ENCODE peak calls at places on chromosomes 12 and 14, in five cellular contexts. P is IMR-90, T is fibroblast of pulmonary artery, U is cardiac fibroblast, X is GM12865. O is an unnamed sample.

GRCh38 chr12:87428701-87429277 is 600.4 kb downstream of the C12orf50 start:
- DNase-seq in U (peak; percentile 61), T (peak; percentile 56), P (peak; percentile 68), X (no peak), O (no peak)

GRCh38 chr12:72369560-72369959 is 97.4 kb downstream of the TRHDE start:
- DNase-seq in P (peak; percentile 62), U (no peak), T (no peak), X (no peak), O (no peak)

GRCh38 chr12:13587721-13588389 is 391.3 kb downstream of the EMP1 start:
- DNase-seq in P (no peak), U (no peak), X (no peak), T (no peak), O (no peak)

GRCh38 chr14:105419305-105420091 is at the start of gene MTA1:
- DNase-seq in X (peak; percentile 46), U (peak; percentile 35), T (no peak), P (peak; percentile 8), O (no peak)

GRCh38 chr12:69026341-69026740 is 93.4 kb upstream of the CPM start:
- DNase-seq in X (no peak), U (no peak), P (no peak), T (peak; percentile 10), O (no peak)

GRCh38 chr14:99522457-99522891 is 41.3 kb downstream of the CCNK start:
- DNase-seq in T (peak; percentile 65), P (peak; percentile 78), X (no peak), U (peak; percentile 46), O (no peak)

GRCh38 chr12:38056701-38057689 is 259.6 kb upstream of the ALG10B start:
- DNase-seq in T (no peak), P (no peak), U (no peak), X (no peak), O (no peak)

GRCh38 chr12:12883369-12884001 is 7.9 kb upstream of the GPRC5A start:
- DNase-seq in U (peak; percentile 82), X (no peak), T (peak; percentile 84), P (peak; percentile 79), O (no peak)

GRCh38 chr12:68158427-68158826 is 1.1 kb downstream of the IFNG start:
- DNase-seq in X (peak; percentile 38), P (no peak), T (peak; percentile 4), U (no peak), O (no peak)

GRCh38 chr12:108580531-108580930 is 17.4 kb downstream of the TMEM119 start:
- DNase-seq in X (no peak), P (no peak), U (peak; percentile 60), T (peak; percentile 41), O (no peak)
- H3K4me3 ChIP-seq in X (no peak overlapping the region), P (no peak overlapping the region), U (no peak overlapping the region), T (no peak overlapping the region), O (no peak overlapping the region)

GRCh38 chr14:69449216-69449615 is 35.3 kb upstream of the PLEKHD1 start:
- DNase-seq in U (no peak), T (no peak), P (no peak), X (no peak), O (no peak)
- H3K4me3 ChIP-seq in U (no peak overlapping the region), T (no peak overlapping the region), P (no peak overlapping the region), X (no peak overlapping the region), O (no peak overlapping the region)

GRCh38 chr12:6200266-6201198 is at the start of gene CD9:
- DNase-seq in T (peak; percentile 48), X (no peak), P (no peak), U (peak; percentile 53), O (no peak)

GRCh38 chr12:6197996-6198395 is 2.2 kb upstream of the CD9 start:
- DNase-seq in T (no peak), X (no peak), P (no peak), U (no peak), O (no peak)

GRCh38 chr12:6199531-6200265 is 502 bp upstream of the CD9 start:
- DNase-seq in P (no peak), U (peak; percentile 40), X (no peak), T (no peak), O (no peak)

GRCh38 chr12:6198556-6198955 is 1.6 kb upstream of the CD9 start:
- DNase-seq in U (no peak), X (no peak), T (no peak), P (no peak), O (no peak)

GRCh38 chr12:6199211-6199530 is 1.0 kb upstream of the CD9 start:
- DNase-seq in P (no peak), X (no peak), U (no peak), T (no peak), O (no peak)
- H3K4me3 ChIP-seq in P (no peak overlapping the region), X (no peak overlapping the region), U (no peak overlapping the region), T (no peak overlapping the region), O (no peak overlapping the region)

DNA sequence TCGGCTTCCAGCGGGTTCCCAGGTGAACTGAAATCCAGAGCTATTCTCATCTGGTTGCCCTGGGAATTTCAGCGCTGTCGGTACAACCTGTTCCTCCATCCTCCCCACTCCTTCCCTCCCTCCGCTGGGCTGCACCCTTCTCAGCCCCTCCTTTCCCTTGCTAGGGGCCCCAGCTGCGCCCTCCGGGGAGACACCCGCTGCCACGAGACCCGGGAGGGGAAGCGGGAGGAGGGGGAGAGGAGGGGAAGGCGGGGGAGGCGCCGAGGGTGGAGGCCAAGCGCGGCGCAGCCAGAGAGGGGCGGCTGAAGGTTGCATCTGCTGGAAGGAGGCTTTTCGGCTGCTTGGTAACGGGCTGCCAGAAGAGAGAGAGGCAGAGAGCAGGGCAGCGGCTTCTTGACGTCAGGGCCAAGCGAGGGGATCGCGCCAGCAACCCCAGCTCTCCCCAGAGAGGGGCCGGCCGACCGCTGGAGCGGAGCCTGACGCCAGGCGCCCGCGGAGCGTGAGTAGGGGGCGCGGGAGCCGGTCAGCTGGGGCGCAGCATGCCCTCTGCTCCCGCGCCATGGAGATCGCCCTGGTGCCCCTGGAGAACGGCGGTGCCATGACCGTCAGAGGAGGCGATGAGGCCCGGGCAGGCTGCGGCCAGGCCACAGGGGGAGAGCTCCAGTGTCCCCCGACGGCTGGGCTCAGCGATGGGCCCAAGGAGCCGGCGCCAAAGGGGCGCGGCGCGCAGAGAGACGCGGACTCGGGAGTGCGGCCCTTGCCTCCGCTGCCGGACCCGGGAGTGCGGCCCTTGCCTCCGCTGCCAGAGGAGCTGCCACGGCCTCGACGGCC is at the start of gene KCNA5:
- DNase-seq in U (no peak), X (no peak), T (no peak), P (no peak), O (no peak)
- H3K4me3 ChIP-seq in U (no peak within 1 kb of the TSS), X (no peak within 1 kb of the TSS), T (no peak within 1 kb of the TSS), P (no peak within 1 kb of the TSS), O (no peak within 1 kb of the TSS)

DNA sequence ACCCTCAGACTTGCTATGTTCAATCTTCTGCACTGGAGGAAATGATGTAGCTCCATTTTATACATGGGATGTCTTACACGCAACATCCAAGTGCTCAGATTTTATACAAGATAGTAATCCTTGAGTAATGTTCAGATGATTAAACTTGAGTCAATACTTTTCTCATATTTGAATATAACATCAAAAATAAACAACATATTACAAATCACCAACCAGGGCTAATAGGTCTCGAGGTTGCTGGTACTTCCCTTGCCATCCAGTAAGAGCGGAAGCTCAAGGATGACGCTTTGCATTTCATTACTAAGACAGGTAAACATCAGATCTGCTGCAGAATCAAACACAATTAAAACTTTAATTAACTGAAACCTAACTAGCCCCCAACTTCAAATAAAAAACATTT is 97.3 kb downstream of the FOXN3 start:
- DNase-seq in P (peak; percentile 43), T (no peak), U (no peak), X (no peak), O (no peak)
- H3K4me3 ChIP-seq in P (no peak overlapping the region), T (no peak overlapping the region), U (no peak overlapping the region), X (no peak overlapping the region), O (no peak overlapping the region)

GRCh38 chr14:69712637-69713088 is 54.3 kb upstream of the SRSF5 start:
- DNase-seq in P (no peak), X (no peak), U (no peak), T (no peak), O (no peak)
- H3K4me3 ChIP-seq in P (no peak overlapping the region), X (no peak overlapping the region), U (no peak overlapping the region), T (no peak overlapping the region), O (no peak overlapping the region)

GRCh38 chr14:22979748-22980392 is 2.5 kb downstream of the AJUBA start:
- DNase-seq in P (no peak), U (no peak), X (no peak), T (no peak), O (no peak)
- H3K4me3 ChIP-seq in P (peak overlapping the region; percentile 87), U (peak overlapping the region; percentile 50), X (no peak overlapping the region), T (peak overlapping the region; percentile 81), O (peak overlapping the region; percentile 91)

O was measured in skeletal muscle cell.